ENCODE peak calls at places on chromosome 15, in seven cellular contexts. C, X, I, A, D, O and B are unnamed samples.

GRCh38 chr15:60392986-60393811 is 4.6 kb downstream of the ANXA2 start:
- DNase-seq in A (no peak), I (no peak), D (peak), O (no peak), C (peak), X (peak), B (no peak)

GRCh38 chr15:70426065-70426821 is 328.5 kb upstream of the TLE3 start:
- DNase-seq in A (no peak), X (no peak), D (peak), C (no peak), O (no peak), I (no peak), B (no peak)

GRCh38 chr15:69576035-69576526 is 123.5 kb downstream of the RPLP1 start:
- DNase-seq in I (peak), A (peak), C (peak), D (peak), X (no peak), O (peak), B (peak)

GRCh38 chr15:37045859-37046318 is 54.5 kb downstream of the MEIS2 start:
- DNase-seq in D (no peak), X (no peak), C (no peak), A (no peak), O (no peak), I (peak), B (no peak)

GRCh38 chr15:66936115-66936863 is 129.1 kb upstream of the SMAD3 start:
- DNase-seq in I (no peak), O (no peak), X (peak), A (no peak), D (peak), C (peak), B (no peak)

GRCh38 chr15:27690290-27690689 is 408.8 kb downstream of the OCA2 start:
- DNase-seq in I (no peak), C (no peak), X (no peak), A (no peak), O (no peak), D (no peak), B (no peak)

GRCh38 chr15:88403461-88403860 is 63.7 kb downstream of the MRPL46 start:
- DNase-seq in X (no peak), A (no peak), D (no peak), I (no peak), C (no peak), O (no peak), B (no peak)

GRCh38 chr15:92586930-92587329 is 68.6 kb downstream of the FAM174B start:
- DNase-seq in C (no peak), A (no peak), I (no peak), O (peak), X (no peak), D (no peak), B (no peak)

GRCh38 chr15:67840747-67841634 is 1.1 kb upstream of the RNU6-1 start:
- DNase-seq in I (no peak), A (no peak), X (no peak), D (peak), O (peak), C (no peak), B (no peak)

GRCh38 chr15:35944945-35945344 is 399.0 kb upstream of the DPH6 start:
- DNase-seq in D (no peak), C (no peak), X (no peak), A (no peak), I (no peak), O (no peak), B (no peak)

GRCh38 chr15:34883042-34883441 is 86.5 kb downstream of the AQR start:
- DNase-seq in D (peak), O (no peak), X (no peak), A (no peak), I (no peak), C (no peak), B (no peak)

GRCh38 chr15:59232476-59232875 is 25.8 kb downstream of the LDHAL6B start:
- DNase-seq in C (no peak), O (no peak), X (peak), A (no peak), I (no peak), D (peak), B (no peak)

GRCh38 chr15:100765458-100766224 is 114.0 kb upstream of the ALDH1A3 start:
- DNase-seq in I (no peak), D (no peak), C (no peak), A (no peak), X (no peak), O (peak), B (peak)

GRCh38 chr15:57591822-57592367 is at the start of gene MYZAP:
- DNase-seq in D (no peak), I (peak), A (no peak), C (peak), O (peak), X (no peak), B (peak)

GRCh38 chr15:35279811-35280210 is 194.7 kb upstream of the NANOGP8 start:
- DNase-seq in D (peak), O (no peak), A (no peak), X (no peak), C (no peak), I (no peak), B (no peak)

DNA sequence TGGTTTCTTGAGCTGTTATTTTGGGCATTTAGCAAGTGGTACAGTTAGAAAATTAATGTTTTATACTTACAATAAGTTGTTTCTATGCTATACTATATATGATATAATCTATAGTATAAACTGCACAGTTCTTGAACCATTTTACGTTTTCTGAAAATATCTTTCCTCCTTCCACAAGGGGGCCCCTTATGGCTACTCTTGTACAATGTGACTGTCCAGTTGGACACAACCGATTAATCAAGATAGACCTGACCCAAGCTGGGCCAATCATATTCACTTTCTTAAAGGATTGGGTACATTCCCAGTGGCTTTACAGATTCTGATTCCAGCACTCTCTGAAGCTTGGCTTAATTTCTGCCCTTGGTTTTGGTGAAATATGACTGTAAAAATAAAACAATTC is 953.4 kb downstream of the AGBL1 start:
- DNase-seq in A (no peak), I (no peak), D (no peak), X (no peak), O (no peak), C (no peak), B (no peak)
- TF ChIP-seq CTCF in A (no peak), I (peak), D (no peak), X (peak), O (no peak), C (no peak), B (no peak)

DNA sequence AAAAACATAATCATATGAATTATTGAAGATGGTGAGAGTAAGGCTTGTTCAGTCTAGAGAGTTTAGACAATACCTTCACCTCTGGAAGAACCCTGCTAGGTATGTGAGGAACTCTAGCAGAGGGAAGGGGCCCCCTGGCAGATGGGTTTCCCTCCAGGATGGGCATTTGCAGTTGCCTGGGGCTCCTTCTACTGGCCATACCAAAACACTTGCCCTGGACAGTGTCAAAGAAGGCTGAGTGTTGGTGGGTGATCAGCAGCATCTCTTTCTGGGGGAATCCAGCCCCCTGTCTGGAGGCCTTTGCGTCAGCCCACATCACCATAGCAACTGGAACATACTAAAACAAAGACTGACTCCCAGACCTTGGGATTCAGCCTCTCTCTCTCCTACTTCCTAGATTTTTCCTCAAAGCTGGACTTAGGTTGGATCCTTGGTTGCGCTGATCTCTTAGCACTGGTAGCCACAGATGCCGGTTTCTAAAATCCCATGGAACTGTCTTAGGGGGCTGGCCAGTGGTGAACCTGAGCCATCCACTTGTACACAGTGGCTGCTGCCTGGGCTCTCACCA is 8.2 kb downstream of the CEMIP start:
- DNase-seq in O (no peak), C (no peak), X (no peak), I (no peak), D (no peak), A (no peak), B (no peak)
- TF ChIP-seq CTCF in O (no peak), C (no peak), X (no peak), I (no peak), D (no peak), A (no peak), B (no peak)

GRCh38 chr15:84633311-84634227 is 20.5 kb downstream of the WDR73 start:
- DNase-seq in X (no peak), C (peak), A (no peak), I (peak), O (peak), D (peak), B (peak)

GRCh38 chr15:84643838-84644237 is 10.2 kb downstream of the WDR73 start:
- DNase-seq in I (no peak), C (no peak), A (no peak), X (no peak), D (no peak), O (no peak), B (no peak)

GRCh38 chr15:84634228-84634837 is 19.8 kb downstream of the WDR73 start:
- DNase-seq in I (no peak), A (no peak), X (no peak), D (no peak), C (no peak), O (no peak), B (no peak)

GRCh38 chr15:84638103-84638502 is 16.0 kb downstream of the WDR73 start:
- DNase-seq in C (no peak), X (no peak), A (no peak), O (no peak), I (no peak), D (no peak), B (peak)
- TF ChIP-seq CTCF in C (no peak), X (no peak), A (no peak), O (no peak), I (no peak), D (no peak), B (no peak)

DNA sequence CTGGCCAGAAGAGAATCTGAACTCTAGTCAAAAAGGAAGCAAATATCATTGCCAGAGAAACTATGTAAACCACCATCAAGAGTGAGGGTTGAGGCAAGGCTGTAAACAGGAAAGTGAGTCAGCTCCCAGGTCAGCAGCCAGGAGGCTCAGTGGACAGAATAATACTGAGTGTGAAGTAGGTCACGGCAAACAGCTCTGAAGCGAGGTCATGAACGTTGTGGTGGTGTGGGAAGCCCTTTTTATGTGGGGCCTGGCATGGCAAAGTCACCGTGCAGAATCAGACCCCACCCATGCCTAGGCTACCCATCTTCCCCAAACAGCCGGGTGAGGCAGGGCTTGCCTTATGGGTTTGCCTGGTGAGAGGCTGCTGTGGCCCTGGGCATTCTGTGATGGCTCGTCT is 43.9 kb downstream of the THBS1 start:
- DNase-seq in D (peak), X (peak), C (peak), I (no peak), A (no peak), O (peak), B (peak)
- TF ChIP-seq CTCF in D (peak), X (no peak), C (no peak), I (no peak), A (no peak), O (no peak), B (no peak)

GRCh38 chr15:98805434-98806274 is 157.3 kb downstream of the IGF1R start:
- DNase-seq in D (no peak), X (no peak), C (no peak), O (no peak), I (no peak), A (no peak), B (no peak)
- TF ChIP-seq CTCF in D (peak), X (no peak), C (no peak), O (no peak), I (peak), A (no peak), B (no peak)

DNA sequence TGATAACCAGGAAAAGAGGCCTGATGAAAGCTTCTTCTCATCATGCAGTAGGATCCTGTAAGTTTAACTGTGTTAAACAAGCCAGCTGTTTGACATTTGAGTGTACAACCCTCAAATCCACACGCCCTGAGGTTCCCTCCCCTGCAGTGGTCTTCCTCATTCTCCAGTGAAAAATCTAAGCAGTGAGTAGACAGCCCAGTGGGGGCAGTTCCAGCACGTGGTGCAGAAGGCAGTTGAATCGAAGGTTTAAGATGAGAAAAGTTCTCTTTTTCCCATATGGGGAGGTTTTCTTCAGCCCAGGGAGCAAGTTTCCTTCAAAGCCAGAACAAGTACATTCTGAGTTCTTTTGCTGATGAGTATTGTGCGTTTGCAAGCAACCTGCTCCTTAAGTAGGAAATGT is 174.5 kb downstream of the NR2F2 start:
- DNase-seq in X (no peak), D (no peak), C (no peak), A (no peak), O (no peak), I (no peak), B (no peak)
- TF ChIP-seq CTCF in X (no peak), D (no peak), C (no peak), A (no peak), O (no peak), I (no peak), B (no peak)

DNA sequence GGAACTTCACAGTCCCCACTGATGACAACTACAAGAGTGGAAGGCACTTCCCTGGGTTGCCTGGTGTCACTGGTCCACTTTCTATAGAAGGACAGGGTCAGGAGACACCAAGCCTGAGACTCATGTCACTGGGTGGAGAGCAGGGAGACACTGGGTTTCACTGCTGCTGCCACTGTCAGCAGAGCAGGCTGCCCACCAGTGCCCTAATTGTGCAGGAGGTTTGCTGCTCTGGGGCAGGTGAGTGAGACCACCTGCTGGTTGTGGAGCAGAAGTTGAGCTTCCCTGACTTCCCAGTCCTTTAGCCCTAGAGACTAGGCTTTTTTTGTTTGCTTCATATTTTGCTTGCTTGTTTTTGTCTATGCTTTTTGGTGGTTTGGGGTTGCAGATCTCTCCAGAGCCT is 528.4 kb upstream of the RGMA start:
- DNase-seq in D (no peak), A (no peak), X (no peak), O (no peak), I (peak), C (no peak), B (no peak)
- TF ChIP-seq CTCF in D (no peak), A (no peak), X (no peak), O (no peak), I (no peak), C (no peak), B (no peak)

DNA sequence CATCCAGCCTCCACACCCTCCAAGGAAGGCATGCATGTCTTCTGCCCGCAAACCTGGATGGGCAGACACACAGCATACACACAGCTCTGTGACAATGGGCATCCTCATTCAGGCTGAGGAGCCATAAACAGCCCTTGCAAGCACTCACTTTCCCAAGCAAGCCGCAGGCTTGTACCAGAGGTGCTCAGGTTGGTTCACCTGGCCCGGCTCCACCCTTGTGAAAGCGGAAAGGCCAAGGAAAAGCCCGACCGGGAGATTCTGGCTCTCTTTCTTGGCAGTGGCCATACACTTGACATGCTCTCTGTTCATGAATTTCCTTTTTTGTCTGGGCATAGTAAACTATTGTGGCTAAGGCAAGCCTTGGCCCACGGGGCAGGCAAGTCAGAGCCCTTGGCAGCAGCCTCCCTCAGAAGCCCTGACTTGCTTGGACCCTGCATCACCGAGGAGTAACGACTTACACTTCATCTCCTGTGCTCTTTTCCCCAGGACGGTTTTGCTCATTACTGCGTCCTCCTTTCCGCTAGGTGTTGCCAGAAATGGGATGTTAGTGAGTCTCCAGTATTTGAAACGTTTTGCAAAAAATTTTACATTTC is 74.6 kb upstream of the BNC1 start:
- DNase-seq in A (no peak), D (no peak), O (no peak), I (no peak), C (no peak), X (no peak), B (no peak)
- TF ChIP-seq CTCF in A (no peak), D (no peak), O (no peak), I (no peak), C (no peak), X (no peak), B (no peak)

GRCh38 chr15:44656913-44657312 is 6.5 kb downstream of the SPG11 start:
- DNase-seq in O (no peak), X (no peak), C (no peak), A (no peak), I (no peak), D (no peak), B (no peak)
- TF ChIP-seq CTCF in O (no peak), X (no peak), C (no peak), A (no peak), I (no peak), D (no peak), B (no peak)

GRCh38 chr15:38618242-38618925 is 53.8 kb upstream of the RASGRP1 start:
- DNase-seq in O (no peak), D (no peak), I (no peak), A (no peak), X (no peak), C (no peak), B (no peak)
- TF ChIP-seq CTCF in O (no peak), D (no peak), I (no peak), A (no peak), X (no peak), C (no peak), B (no peak)